ENCODE peak calls at places on chromosome 22, in nine cellular contexts. One of them, this sample, is unnamed.

GRCh38 chr22:33400061-33400840 is 342.1 kb upstream of the SYN3 start:
- DNase-seq in mucosa of descending colon: no peak
- DNase-seq in aorta: no peak
- DNase-seq in heart left ventricle: no peak
- DNase-seq in HCT116: no peak
- DNase-seq in stomach: no peak
- DNase-seq in A549: no peak
- DNase-seq in suprapubic skin: no peak
- DNase-seq in mesenchymal stem cell: no peak
- DNase-seq in this sample: no peak

GRCh38 chr22:29032584-29032983 is 29.0 kb downstream of the C22orf31 start:
- DNase-seq in stomach: peak; percentile 34
- DNase-seq in mesenchymal stem cell: peak; percentile 68
- DNase-seq in A549: no peak
- DNase-seq in heart left ventricle: no peak
- DNase-seq in suprapubic skin: no peak
- DNase-seq in HCT116: no peak
- DNase-seq in aorta: no peak
- DNase-seq in mucosa of descending colon: no peak
- DNase-seq in this sample: peak; percentile 52

GRCh38 chr22:37782340-37783168 is 25.2 kb upstream of the GCAT start:
- DNase-seq in suprapubic skin: no peak
- DNase-seq in stomach: no peak
- DNase-seq in mucosa of descending colon: no peak
- DNase-seq in mesenchymal stem cell: peak; percentile 73
- DNase-seq in heart left ventricle: no peak
- DNase-seq in HCT116: peak; percentile 97
- DNase-seq in aorta: no peak
- DNase-seq in A549: no peak
- DNase-seq in this sample: no peak

GRCh38 chr22:40637181-40638150 is 947 bp upstream of the MRTFA start:
- DNase-seq in stomach: peak; percentile 63
- DNase-seq in A549: no peak
- DNase-seq in heart left ventricle: peak; percentile 80
- DNase-seq in mesenchymal stem cell: no peak
- DNase-seq in aorta: peak; percentile 75
- DNase-seq in HCT116: no peak
- DNase-seq in mucosa of descending colon: no peak
- DNase-seq in suprapubic skin: peak; percentile 84
- DNase-seq in this sample: peak; percentile 35

GRCh38 chr22:24134090-24134846 is 47.0 kb upstream of the SUSD2 start:
- DNase-seq in A549: no peak
- DNase-seq in aorta: peak; percentile 78
- DNase-seq in heart left ventricle: no peak
- DNase-seq in mucosa of descending colon: no peak
- DNase-seq in HCT116: no peak
- DNase-seq in suprapubic skin: no peak
- DNase-seq in stomach: peak; percentile 34
- DNase-seq in mesenchymal stem cell: no peak
- DNase-seq in this sample: peak; percentile 31

GRCh38 chr22:23495614-23496444 is 84.3 kb downstream of the IGLL1 start:
- DNase-seq in heart left ventricle: peak; percentile 10
- DNase-seq in HCT116: no peak
- DNase-seq in mucosa of descending colon: no peak
- DNase-seq in mesenchymal stem cell: no peak
- DNase-seq in stomach: no peak
- DNase-seq in aorta: no peak
- DNase-seq in suprapubic skin: no peak
- DNase-seq in A549: no peak
- DNase-seq in this sample: no peak

GRCh38 chr22:31425331-31426050 is 26.1 kb downstream of the DRG1 start:
- DNase-seq in heart left ventricle: no peak
- DNase-seq in mucosa of descending colon: no peak
- DNase-seq in A549: no peak
- DNase-seq in suprapubic skin: no peak
- DNase-seq in aorta: no peak
- DNase-seq in mesenchymal stem cell: no peak
- DNase-seq in HCT116: no peak
- DNase-seq in stomach: no peak
- DNase-seq in this sample: no peak

GRCh38 chr22:50701076-50701419 is 28.4 kb downstream of the SHANK3 start:
- DNase-seq in mesenchymal stem cell: no peak
- DNase-seq in aorta: no peak
- DNase-seq in stomach: no peak
- DNase-seq in heart left ventricle: no peak
- DNase-seq in mucosa of descending colon: no peak
- DNase-seq in HCT116: no peak
- DNase-seq in A549: no peak
- DNase-seq in suprapubic skin: peak; percentile 72
- DNase-seq in this sample: peak; percentile 41

GRCh38 chr22:17890245-17890671 is 116.0 kb upstream of the BID start:
- DNase-seq in aorta: no peak
- DNase-seq in heart left ventricle: no peak
- DNase-seq in HCT116: no peak
- DNase-seq in stomach: no peak
- DNase-seq in A549: no peak
- DNase-seq in suprapubic skin: no peak
- DNase-seq in mesenchymal stem cell: peak; percentile 13
- DNase-seq in mucosa of descending colon: peak; percentile 65
- DNase-seq in this sample: no peak

GRCh38 chr22:17888439-17888838 is 114.2 kb upstream of the BID start:
- DNase-seq in HCT116: no peak
- DNase-seq in stomach: no peak
- DNase-seq in mucosa of descending colon: no peak
- DNase-seq in A549: no peak
- DNase-seq in heart left ventricle: no peak
- DNase-seq in aorta: no peak
- DNase-seq in suprapubic skin: no peak
- DNase-seq in mesenchymal stem cell: no peak
- DNase-seq in this sample: no peak

GRCh38 chr22:17891427-17892167 is 117.3 kb upstream of the BID start:
- DNase-seq in aorta: no peak
- DNase-seq in mucosa of descending colon: peak; percentile 82
- DNase-seq in A549: peak; percentile 7
- DNase-seq in stomach: no peak
- DNase-seq in HCT116: no peak
- DNase-seq in mesenchymal stem cell: no peak
- DNase-seq in heart left ventricle: no peak
- DNase-seq in suprapubic skin: no peak
- DNase-seq in this sample: no peak

GRCh38 chr22:17888855-17889254 is 114.6 kb upstream of the BID start:
- DNase-seq in mucosa of descending colon: no peak
- DNase-seq in HCT116: no peak
- DNase-seq in aorta: no peak
- DNase-seq in stomach: no peak
- DNase-seq in mesenchymal stem cell: peak; percentile 46
- DNase-seq in heart left ventricle: no peak
- DNase-seq in suprapubic skin: no peak
- DNase-seq in A549: no peak
- DNase-seq in this sample: no peak

DNA sequence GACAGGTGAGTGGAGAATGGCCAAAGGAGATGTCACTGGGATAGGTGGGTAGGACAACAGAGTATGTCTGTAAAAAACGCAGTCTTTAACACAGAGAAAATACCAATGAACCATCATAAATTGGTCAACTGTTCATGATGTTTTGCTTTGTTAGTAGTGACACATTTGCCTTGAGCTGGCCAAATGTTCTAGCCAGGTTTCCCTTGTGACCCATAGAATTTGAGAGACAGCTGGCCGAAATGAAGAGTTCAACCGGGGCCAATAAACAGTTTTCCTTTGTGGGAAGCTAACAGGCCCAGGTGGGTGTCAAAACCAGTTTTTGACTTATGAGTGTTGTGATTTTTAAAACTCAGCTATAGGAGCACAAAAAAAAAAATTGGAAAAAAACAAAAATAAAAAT is 116.6 kb upstream of the BID start:
- DNase-seq in HCT116: no peak
- DNase-seq in suprapubic skin: no peak
- DNase-seq in aorta: no peak
- DNase-seq in mesenchymal stem cell: no peak
- DNase-seq in A549: no peak
- DNase-seq in mucosa of descending colon: no peak
- DNase-seq in stomach: no peak
- DNase-seq in heart left ventricle: no peak
- DNase-seq in this sample: no peak
- H3K9me3 ChIP-seq in HCT116: no peaks in the 10 kb centered on the region
- H3K9me3 ChIP-seq in suprapubic skin: no peaks in the 10 kb centered on the region
- H3K9me3 ChIP-seq in aorta: no peaks in the 10 kb centered on the region
- H3K9me3 ChIP-seq in mesenchymal stem cell: no peaks in the 10 kb centered on the region
- H3K9me3 ChIP-seq in A549: no peaks in the 10 kb centered on the region
- H3K9me3 ChIP-seq in mucosa of descending colon: no peaks in the 10 kb centered on the region
- H3K9me3 ChIP-seq in stomach: no peaks in the 10 kb centered on the region
- H3K9me3 ChIP-seq in heart left ventricle: no peaks in the 10 kb centered on the region
- H3K9me3 ChIP-seq in this sample: no peaks in the 10 kb centered on the region

GRCh38 chr22:46620588-46621242 is 529 bp downstream of the GRAMD4 start:
- DNase-seq in mesenchymal stem cell: no peak
- DNase-seq in aorta: no peak
- DNase-seq in mucosa of descending colon: peak; percentile 50
- DNase-seq in suprapubic skin: no peak
- DNase-seq in heart left ventricle: no peak
- DNase-seq in HCT116: no peak
- DNase-seq in A549: no peak
- DNase-seq in stomach: no peak
- DNase-seq in this sample: no peak

GRCh38 chr22:46618667-46619066 is 1.5 kb upstream of the GRAMD4 start:
- DNase-seq in HCT116: no peak
- DNase-seq in mesenchymal stem cell: no peak
- DNase-seq in suprapubic skin: no peak
- DNase-seq in aorta: no peak
- DNase-seq in A549: no peak
- DNase-seq in stomach: no peak
- DNase-seq in heart left ventricle: peak; percentile 80
- DNase-seq in mucosa of descending colon: no peak
- DNase-seq in this sample: no peak

GRCh38 chr22:46618104-46618647 is 2.0 kb upstream of the GRAMD4 start:
- DNase-seq in HCT116: no peak
- DNase-seq in aorta: no peak
- DNase-seq in A549: no peak
- DNase-seq in mesenchymal stem cell: no peak
- DNase-seq in heart left ventricle: peak; percentile 62
- DNase-seq in suprapubic skin: no peak
- DNase-seq in stomach: no peak
- DNase-seq in mucosa of descending colon: no peak
- DNase-seq in this sample: peak; percentile 55

GRCh38 chr22:46619830-46620501 is at the start of gene GRAMD4:
- DNase-seq in heart left ventricle: peak; percentile 85
- DNase-seq in HCT116: no peak
- DNase-seq in aorta: peak; percentile 81
- DNase-seq in mesenchymal stem cell: no peak
- DNase-seq in A549: no peak
- DNase-seq in mucosa of descending colon: peak; percentile 57
- DNase-seq in suprapubic skin: no peak
- DNase-seq in stomach: no peak
- DNase-seq in this sample: peak; percentile 53

DNA sequence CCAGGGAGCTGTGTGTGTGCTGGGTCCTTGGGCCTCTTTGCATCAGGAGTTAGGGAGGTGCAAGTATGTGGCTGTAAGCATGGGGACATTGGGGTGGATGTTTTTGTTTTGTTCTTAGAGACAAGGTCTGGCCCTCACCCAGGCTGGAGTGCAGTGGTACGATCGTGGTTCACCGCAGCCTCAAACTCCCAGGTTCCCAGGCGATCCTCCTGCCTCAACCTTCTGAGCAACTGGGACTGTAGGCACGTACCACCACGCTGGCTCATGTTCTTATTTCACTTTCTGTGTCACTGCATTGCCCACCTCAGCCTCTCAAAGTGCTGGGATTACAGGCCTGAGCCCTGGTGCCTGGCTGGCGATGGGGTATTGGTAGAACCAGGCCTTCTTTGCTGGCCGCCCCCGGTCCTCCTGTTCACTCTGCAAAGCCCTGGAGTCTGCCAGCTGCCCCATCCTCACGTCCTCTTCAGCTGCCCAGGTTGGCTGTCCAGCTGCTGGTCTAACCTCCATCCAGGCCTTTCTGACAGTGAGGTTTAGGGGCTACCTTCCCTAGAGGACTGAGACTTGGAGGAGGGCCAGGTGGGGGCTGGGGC is 851 bp upstream of the GRAMD4 start:
- DNase-seq in A549: no peak
- DNase-seq in stomach: no peak
- DNase-seq in heart left ventricle: no peak
- DNase-seq in mesenchymal stem cell: no peak
- DNase-seq in mucosa of descending colon: no peak
- DNase-seq in aorta: peak; percentile 43
- DNase-seq in HCT116: no peak
- DNase-seq in suprapubic skin: no peak
- DNase-seq in this sample: no peak
- H3K4me3 ChIP-seq in A549: no peak overlapping the region
- H3K4me3 ChIP-seq in stomach: no peak overlapping the region
- H3K4me3 ChIP-seq in heart left ventricle: no peak overlapping the region
- H3K4me3 ChIP-seq in mesenchymal stem cell: no peak overlapping the region
- H3K4me3 ChIP-seq in mucosa of descending colon: no peak overlapping the region
- H3K4me3 ChIP-seq in aorta: no peak overlapping the region
- H3K4me3 ChIP-seq in HCT116: no peak overlapping the region
- H3K4me3 ChIP-seq in suprapubic skin: no peak overlapping the region
- H3K4me3 ChIP-seq in this sample: no peak overlapping the region

DNA sequence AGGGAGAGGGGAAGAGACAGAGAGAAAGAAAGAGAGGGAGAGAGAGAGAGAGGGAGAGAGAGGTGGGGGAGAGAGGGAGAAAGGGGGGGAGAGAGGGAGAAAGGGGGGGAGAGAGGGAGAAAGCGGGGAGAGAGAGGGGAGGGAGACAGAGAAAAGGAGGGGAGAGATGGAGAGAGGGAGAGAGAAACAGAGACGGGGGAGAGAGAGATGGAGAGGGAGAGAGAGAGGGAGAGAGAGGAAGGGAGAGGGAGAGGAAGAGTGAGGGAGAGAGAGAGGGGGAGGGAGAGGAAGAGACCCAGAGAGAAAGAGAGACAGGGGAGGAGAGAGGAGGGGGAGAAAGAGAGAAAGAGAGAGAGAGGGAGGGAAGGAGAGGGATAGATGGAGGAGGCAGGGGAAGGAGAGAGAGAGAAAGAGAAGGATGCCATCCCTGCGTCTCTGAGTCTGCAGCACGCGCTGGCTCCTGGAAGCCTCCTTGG is 429.2 kb downstream of the TBC1D22A start:
- DNase-seq in HCT116: no peak
- DNase-seq in stomach: no peak
- DNase-seq in mucosa of descending colon: no peak
- DNase-seq in heart left ventricle: no peak
- DNase-seq in mesenchymal stem cell: no peak
- DNase-seq in A549: no peak
- DNase-seq in aorta: no peak
- DNase-seq in suprapubic skin: no peak
- DNase-seq in this sample: no peak
- H3K9me3 ChIP-seq in HCT116: no peaks in the 10 kb centered on the region
- H3K9me3 ChIP-seq in stomach: no peaks in the 10 kb centered on the region
- H3K9me3 ChIP-seq in mucosa of descending colon: no peaks in the 10 kb centered on the region
- H3K9me3 ChIP-seq in heart left ventricle: no peaks in the 10 kb centered on the region
- H3K9me3 ChIP-seq in mesenchymal stem cell: no peaks in the 10 kb centered on the region
- H3K9me3 ChIP-seq in A549: no peaks in the 10 kb centered on the region
- H3K9me3 ChIP-seq in aorta: no peaks in the 10 kb centered on the region
- H3K9me3 ChIP-seq in suprapubic skin: no peaks in the 10 kb centered on the region
- H3K9me3 ChIP-seq in this sample: no peaks in the 10 kb centered on the region

DNA sequence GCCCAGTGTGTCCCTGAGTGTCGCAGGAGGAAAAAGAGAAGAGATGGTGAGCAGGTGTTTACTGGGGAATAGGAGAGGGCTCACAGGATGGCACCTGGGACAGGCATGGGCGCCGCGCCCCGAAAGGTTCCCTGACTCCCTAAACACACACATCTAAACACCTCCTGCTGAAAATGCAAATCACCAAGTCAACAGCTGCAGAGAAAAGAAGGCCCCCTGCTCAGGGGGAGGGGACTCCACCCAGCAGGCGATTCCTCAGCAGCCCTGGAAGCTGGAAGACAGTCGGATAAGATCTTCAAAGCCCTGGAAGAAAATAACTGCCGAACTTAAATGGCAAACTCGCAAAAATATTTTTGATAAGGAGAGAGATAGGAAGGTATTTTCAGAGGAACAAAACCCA is 377.2 kb downstream of the BRD1 start:
- DNase-seq in A549: no peak
- DNase-seq in aorta: no peak
- DNase-seq in stomach: no peak
- DNase-seq in mesenchymal stem cell: no peak
- DNase-seq in heart left ventricle: no peak
- DNase-seq in HCT116: no peak
- DNase-seq in mucosa of descending colon: no peak
- DNase-seq in suprapubic skin: peak; percentile 23
- DNase-seq in this sample: no peak
- H3K4me3 ChIP-seq in A549: no peak overlapping the region
- H3K4me3 ChIP-seq in aorta: no peak overlapping the region
- H3K4me3 ChIP-seq in stomach: no peak overlapping the region
- H3K4me3 ChIP-seq in mesenchymal stem cell: no peak overlapping the region
- H3K4me3 ChIP-seq in heart left ventricle: no peak overlapping the region
- H3K4me3 ChIP-seq in HCT116: no peak overlapping the region
- H3K4me3 ChIP-seq in mucosa of descending colon: no peak overlapping the region
- H3K4me3 ChIP-seq in suprapubic skin: no peak overlapping the region
- H3K4me3 ChIP-seq in this sample: no peak overlapping the region

This sample was measured in pancreas.